ENCODE peak calls at places on chromosomes 1 and 21, in four cellular contexts. Y, Z, G and P are unnamed samples.

GRCh38 chr1:53346007-53346813 is 18.3 kb upstream of the LRP8 start:
- DNase-seq in Y (no peak), Z (no peak), G (peak; percentile 5), P (no peak)

GRCh38 chr1:26375081-26375480 is 2.5 kb upstream of the ZNF683 start:
- DNase-seq in Y (no peak), Z (no peak), G (no peak), P (no peak)

GRCh38 chr1:232477728-232478127 is 152.2 kb downstream of the SIPA1L2 start:
- DNase-seq in Y (peak; percentile 93), Z (no peak), G (no peak), P (peak; percentile 98)

GRCh38 chr1:98049370-98050115 is 128.7 kb upstream of the DPYD start:
- DNase-seq in Y (no peak), Z (peak; percentile 81), G (no peak), P (no peak)

GRCh38 chr1:54485417-54485816 is 62.6 kb upstream of the ACOT11 start:
- DNase-seq in Y (peak; percentile 70), Z (no peak), G (no peak), P (no peak)

GRCh38 chr1:226652613-226653012 is 86.5 kb downstream of the ITPKB start:
- DNase-seq in Y (no peak), Z (no peak), G (no peak), P (no peak)

GRCh38 chr1:38331496-38332210 is 285.1 kb upstream of the POU3F1 start:
- DNase-seq in Y (no peak), Z (no peak), G (no peak), P (no peak)

GRCh38 chr1:243902100-243902499 is 52.1 kb upstream of the AKT3 start:
- DNase-seq in Y (no peak), Z (peak; percentile 89), G (no peak), P (no peak)

GRCh38 chr1:3481836-3482589 is 27.5 kb downstream of the ARHGEF16 start:
- DNase-seq in Y (no peak), Z (peak; percentile 92), G (peak; percentile 78), P (peak; percentile 27)

GRCh38 chr1:67171978-67172377 is 5.7 kb downstream of the IL23R start:
- DNase-seq in Y (no peak), Z (no peak), G (no peak), P (no peak)

GRCh38 chr1:228341814-228342626 is 64.6 kb downstream of the TRIM11 start:
- DNase-seq in Y (no peak), Z (no peak), G (peak; percentile 46), P (no peak)

GRCh38 chr1:172146149-172146850 is 274.2 kb upstream of the C1orf105 start:
- DNase-seq in Y (peak; percentile 55), Z (peak; percentile 10), G (no peak), P (no peak)

GRCh38 chr1:217138839-217139466 is 415.7 kb upstream of the ESRRG start:
- DNase-seq in Y (no peak), Z (peak; percentile 37), G (no peak), P (no peak)

GRCh38 chr1:40185951-40186864 is 25.0 kb downstream of the RLF start:
- DNase-seq in Y (peak; percentile 12), Z (no peak), G (no peak), P (no peak)

GRCh38 chr1:204628868-204629267 is 56.7 kb downstream of the LRRN2 start:
- DNase-seq in Y (no peak), Z (no peak), G (no peak), P (no peak)

GRCh38 chr1:78171736-78172590 is 126.2 kb downstream of the GIPC2 start:
- DNase-seq in Y (peak; percentile 60), Z (no peak), G (no peak), P (no peak)

GRCh38 chr1:110017792-110018191 is 16.6 kb upstream of the STRIP1 start:
- DNase-seq in Y (no peak), Z (no peak), G (no peak), P (no peak)

GRCh38 chr1:64864018-64864945 is 102.1 kb downstream of the JAK1 start:
- DNase-seq in Y (no peak), Z (peak; percentile 94), G (no peak), P (no peak)

GRCh38 chr21:29453511-29453910 is 154.8 kb downstream of the BACH1 start:
- DNase-seq in Y (no peak), Z (no peak), G (no peak), P (no peak)